ENCODE peak calls at places on chromosome 5, in nine cellular contexts. A, J, I, S, T, B, R, W and U are unnamed samples.
A peak's percentile ranks its signal among the peaks of the same experiment; 100 is the strongest.

GRCh38 chr5:42720242-42720641 is 36.4 kb upstream of the CCDC152 start:
- DNase-seq in R (no peak), S (no peak), J (no peak), B (no peak), W (no peak), A (no peak), I (no peak), T (no peak), U (no peak)

GRCh38 chr5:180291234-180291940 is 496 bp downstream of the MAPK9 start:
- DNase-seq in R (no peak), A (no peak), J (peak; percentile 8), W (peak; percentile 27), I (no peak), T (peak; percentile 27), B (no peak), S (no peak), U (peak; percentile 44)

GRCh38 chr5:179334017-179334765 is 11.1 kb downstream of the ADAMTS2 start:
- DNase-seq in T (no peak), A (no peak), I (no peak), W (no peak), S (no peak), B (no peak), J (no peak), R (no peak), U (no peak)

GRCh38 chr5:36209664-36210063 is 32.1 kb downstream of the NADK2 start:
- DNase-seq in R (no peak), W (no peak), A (no peak), S (no peak), I (no peak), B (no peak), T (no peak), J (no peak), U (no peak)

GRCh38 chr5:111159845-111160244 is 64.3 kb upstream of the CAMK4 start:
- DNase-seq in W (no peak), I (no peak), S (no peak), J (no peak), B (no peak), T (no peak), R (no peak), A (no peak), U (no peak)

GRCh38 chr5:1010181-1010510 is 1.5 kb downstream of the NKD2 start:
- DNase-seq in T (no peak), B (peak; percentile 56), J (peak; percentile 68), I (no peak), W (no peak), S (no peak), R (peak; percentile 35), A (no peak), U (no peak)

GRCh38 chr5:63401434-63402046 is 560.7 kb downstream of the HTR1A start:
- DNase-seq in A (no peak), B (peak; percentile 35), S (peak; percentile 36), R (peak; percentile 53), J (peak; percentile 76), T (peak; percentile 58), W (peak; percentile 57), I (peak; percentile 21), U (peak; percentile 78)

GRCh38 chr5:79464695-79465332 is 49.1 kb downstream of the HOMER1 start:
- DNase-seq in S (no peak), R (peak; percentile 21), I (no peak), T (no peak), B (no peak), J (no peak), A (no peak), W (no peak), U (no peak)

GRCh38 chr5:61228691-61229280 is 66.5 kb upstream of the SMIM15 start:
- DNase-seq in A (no peak), B (no peak), S (no peak), W (no peak), T (no peak), J (no peak), R (no peak), I (no peak), U (no peak)

GRCh38 chr5:54990751-54991349 is 5.5 kb upstream of the ESM1 start:
- DNase-seq in B (no peak), A (peak; percentile 30), J (no peak), T (no peak), S (no peak), I (no peak), W (no peak), R (no peak), U (no peak)

GRCh38 chr5:95081500-95082355 is 203.2 kb downstream of the MCTP1 start:
- DNase-seq in R (peak; percentile 82), B (peak; percentile 9), T (peak; percentile 59), W (no peak), I (no peak), A (peak; percentile 63), S (no peak), J (no peak), U (no peak)

GRCh38 chr5:14212838-14213237 is 69.7 kb downstream of the TRIO start:
- DNase-seq in R (peak; percentile 43), T (no peak), J (no peak), B (peak; percentile 83), A (no peak), S (no peak), I (no peak), W (peak; percentile 64), U (no peak)

GRCh38 chr5:6710078-6710477 is 3.2 kb upstream of the TENT4A start:
- DNase-seq in B (no peak), T (no peak), S (no peak), R (no peak), J (no peak), A (no peak), W (peak; percentile 4), I (no peak), U (no peak)

GRCh38 chr5:168652516-168652915 is 73.3 kb upstream of the PANK3 start:
- DNase-seq in W (no peak), A (no peak), J (no peak), I (no peak), S (no peak), T (no peak), R (no peak), B (no peak), U (no peak)

GRCh38 chr5:53151713-53152458 is 42.3 kb upstream of the MOCS2 start:
- DNase-seq in R (peak; percentile 4), S (peak; percentile 29), I (no peak), B (no peak), T (peak; percentile 34), J (no peak), A (peak; percentile 87), W (no peak), U (no peak)

GRCh38 chr5:19605846-19606407 is 382.1 kb downstream of the CDH18 start:
- DNase-seq in A (no peak), I (no peak), B (no peak), J (no peak), T (no peak), R (no peak), S (no peak), W (no peak), U (no peak)

GRCh38 chr5:76789991-76790571 is 28.7 kb upstream of the F2RL1 start:
- DNase-seq in I (no peak), R (peak; percentile 52), W (no peak), B (no peak), S (no peak), J (peak; percentile 90), A (no peak), T (no peak), U (no peak)

GRCh38 chr5:1776831-1777230 is 22.8 kb downstream of the MRPL36 start:
- DNase-seq in I (no peak), R (no peak), J (no peak), B (no peak), T (no peak), A (no peak), W (no peak), S (no peak), U (no peak)

GRCh38 chr5:132260051-132260450 is 2.6 kb downstream of the PDLIM4 start:
- DNase-seq in T (no peak), I (no peak), J (peak; percentile 1), R (no peak), S (no peak), W (peak; percentile 20), A (no peak), B (no peak), U (no peak)

GRCh38 chr5:103962023-103962422 is 399.4 kb upstream of the NUDT12 start:
- DNase-seq in T (no peak), B (peak; percentile 3), A (no peak), J (no peak), W (no peak), S (no peak), R (no peak), I (no peak), U (no peak)

GRCh38 chr5:33310471-33310870 is 130.3 kb upstream of the TARS1 start:
- DNase-seq in S (no peak), I (no peak), B (no peak), W (no peak), T (no peak), A (peak; percentile 66), J (no peak), R (peak; percentile 12), U (no peak)

GRCh38 chr5:54663876-54664275 is 146.3 kb downstream of the SNX18 start:
- DNase-seq in T (no peak), B (no peak), R (no peak), J (no peak), S (no peak), I (peak; percentile 48), W (no peak), A (peak; percentile 55), U (no peak)

GRCh38 chr5:177300236-177300880 is 3.2 kb downstream of the RAB24 start:
- DNase-seq in S (no peak), J (no peak), W (peak; percentile 71), I (no peak), B (no peak), A (peak; percentile 39), T (peak; percentile 56), R (no peak), U (peak; percentile 60)
- TF ChIP-seq CTCF in S (no peak), J (no peak), W (no peak), I (no peak), B (no peak), A (peak; percentile 37), T (no peak), R (no peak), U (peak; percentile 16)

GRCh38 chr5:139273572-139274264 is 19.8 kb upstream of the MATR3 start:
- DNase-seq in T (peak; percentile 93), W (peak; percentile 93), R (peak; percentile 89), J (peak; percentile 74), I (peak; percentile 82), B (peak; percentile 82), S (peak; percentile 44), A (peak; percentile 55), U (peak; percentile 88)
- TF ChIP-seq CTCF in T (peak; percentile 6), W (peak; percentile 17), R (no peak), J (no peak), I (no peak), B (no peak), S (no peak), A (no peak), U (no peak)

GRCh38 chr5:149730620-149731331 is 666 bp downstream of the PPARGC1B start:
- DNase-seq in J (peak; percentile 37), S (peak; percentile 21), T (peak; percentile 55), I (peak; percentile 37), A (no peak), B (no peak), R (peak; percentile 36), W (peak; percentile 70), U (peak; percentile 46)
- TF ChIP-seq CTCF in J (peak; percentile 16), S (no peak), T (no peak), I (no peak), A (no peak), B (no peak), R (peak; percentile 21), W (no peak), U (no peak)

DNA sequence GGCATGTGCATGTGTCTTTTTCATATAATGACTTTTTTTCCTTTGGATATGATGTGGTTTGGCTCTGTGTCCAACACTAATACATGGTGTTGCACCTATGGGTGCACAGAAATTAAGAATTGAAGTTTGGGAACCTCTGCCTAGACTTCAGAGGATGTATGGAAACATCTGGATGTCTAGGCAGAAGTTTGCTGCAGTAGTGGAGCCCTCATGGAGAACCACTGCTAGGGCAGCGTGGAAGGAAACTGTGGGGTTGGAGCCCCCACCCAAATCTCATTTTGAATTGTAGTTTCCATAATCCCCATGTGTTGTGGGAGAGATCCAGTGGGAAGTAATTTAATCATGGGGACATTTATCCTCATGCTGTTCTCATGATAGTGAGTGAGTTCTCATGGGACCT is 235.0 kb upstream of the TRPC7 start:
- DNase-seq in W (no peak), I (no peak), S (no peak), R (no peak), A (no peak), T (no peak), B (no peak), J (no peak), U (no peak)
- TF ChIP-seq CTCF in W (no peak), I (no peak), S (no peak), R (no peak), A (no peak), T (no peak), B (no peak), J (no peak), U (no peak)